ENCODE peak calls at places on chromosomes 13 and 19, in six cellular contexts. One of them, this sample, is unnamed.

GRCh38 chr19:30755581-30755980 is 383.4 kb downstream of the ZNF536 start:
- DNase-seq in mucosa of descending colon: no peak
- DNase-seq in tibial artery: no peak
- DNase-seq in CD4-positive, CD25-positive, alpha-beta regulatory T cell: no peak
- DNase-seq in CD8-positive, alpha-beta memory T cell: no peak
- DNase-seq in Peyer's patch: no peak
- DNase-seq in this sample: no peak

GRCh38 chr19:36258028-36258875 is 43.3 kb downstream of the ZNF146 start:
- DNase-seq in mucosa of descending colon: no peak
- DNase-seq in tibial artery: no peak
- DNase-seq in CD4-positive, CD25-positive, alpha-beta regulatory T cell: no peak
- DNase-seq in CD8-positive, alpha-beta memory T cell: no peak
- DNase-seq in Peyer's patch: no peak
- DNase-seq in this sample: no peak

GRCh38 chr13:95676100-95676774 is 702 bp upstream of the DNAJC3 start:
- DNase-seq in mucosa of descending colon: peak; percentile 40
- DNase-seq in tibial artery: no peak
- DNase-seq in CD4-positive, CD25-positive, alpha-beta regulatory T cell: peak; percentile 47
- DNase-seq in CD8-positive, alpha-beta memory T cell: peak; percentile 27
- DNase-seq in Peyer's patch: no peak
- DNase-seq in this sample: peak; percentile 25

GRCh38 chr13:68588623-68589022 is 1358.5 kb upstream of the PCDH9 start:
- DNase-seq in mucosa of descending colon: no peak
- DNase-seq in tibial artery: no peak
- DNase-seq in CD4-positive, CD25-positive, alpha-beta regulatory T cell: no peak
- DNase-seq in CD8-positive, alpha-beta memory T cell: no peak
- DNase-seq in Peyer's patch: no peak
- DNase-seq in this sample: no peak

GRCh38 chr13:67620665-67621064 is 390.5 kb upstream of the PCDH9 start:
- DNase-seq in mucosa of descending colon: no peak
- DNase-seq in tibial artery: no peak
- DNase-seq in CD4-positive, CD25-positive, alpha-beta regulatory T cell: no peak
- DNase-seq in CD8-positive, alpha-beta memory T cell: no peak
- DNase-seq in Peyer's patch: no peak
- DNase-seq in this sample: no peak

GRCh38 chr19:58021541-58022282 is 12.1 kb upstream of the ZSCAN1 start:
- DNase-seq in mucosa of descending colon: no peak
- DNase-seq in tibial artery: peak; percentile 50
- DNase-seq in CD4-positive, CD25-positive, alpha-beta regulatory T cell: peak; percentile 58
- DNase-seq in CD8-positive, alpha-beta memory T cell: peak; percentile 49
- DNase-seq in Peyer's patch: no peak
- DNase-seq in this sample: peak; percentile 87

GRCh38 chr19:31633014-31633413 is 283.8 kb upstream of the TSHZ3 start:
- DNase-seq in mucosa of descending colon: no peak
- DNase-seq in tibial artery: no peak
- DNase-seq in CD4-positive, CD25-positive, alpha-beta regulatory T cell: no peak
- DNase-seq in CD8-positive, alpha-beta memory T cell: no peak
- DNase-seq in Peyer's patch: no peak
- DNase-seq in this sample: no peak

GRCh38 chr13:102598061-102598460 is 1.3 kb downstream of the TPP2 start:
- DNase-seq in mucosa of descending colon: no peak
- DNase-seq in tibial artery: no peak
- DNase-seq in CD4-positive, CD25-positive, alpha-beta regulatory T cell: no peak
- DNase-seq in CD8-positive, alpha-beta memory T cell: no peak
- DNase-seq in Peyer's patch: no peak
- DNase-seq in this sample: no peak

GRCh38 chr13:112928958-112929777 is 39.8 kb upstream of the MCF2L start:
- DNase-seq in mucosa of descending colon: peak; percentile 72
- DNase-seq in tibial artery: no peak
- DNase-seq in CD4-positive, CD25-positive, alpha-beta regulatory T cell: no peak
- DNase-seq in CD8-positive, alpha-beta memory T cell: no peak
- DNase-seq in Peyer's patch: peak; percentile 80
- DNase-seq in this sample: no peak

GRCh38 chr13:93561553-93561952 is 334.9 kb downstream of the GPC6 start:
- DNase-seq in mucosa of descending colon: no peak
- DNase-seq in tibial artery: no peak
- DNase-seq in CD4-positive, CD25-positive, alpha-beta regulatory T cell: no peak
- DNase-seq in CD8-positive, alpha-beta memory T cell: no peak
- DNase-seq in Peyer's patch: no peak
- DNase-seq in this sample: peak; percentile 37

GRCh38 chr13:45658586-45659235 is 43.2 kb upstream of the ERICH6B start:
- DNase-seq in mucosa of descending colon: no peak
- DNase-seq in tibial artery: no peak
- DNase-seq in CD4-positive, CD25-positive, alpha-beta regulatory T cell: no peak
- DNase-seq in CD8-positive, alpha-beta memory T cell: no peak
- DNase-seq in Peyer's patch: no peak
- DNase-seq in this sample: no peak

GRCh38 chr13:97434417-97435296 is 688 bp downstream of the RAP2A start:
- DNase-seq in mucosa of descending colon: peak; percentile 71
- DNase-seq in tibial artery: peak; percentile 52
- DNase-seq in CD4-positive, CD25-positive, alpha-beta regulatory T cell: peak; percentile 50
- DNase-seq in CD8-positive, alpha-beta memory T cell: peak; percentile 41
- DNase-seq in Peyer's patch: peak; percentile 72
- DNase-seq in this sample: no peak

GRCh38 chr13:33637978-33638743 is 179.8 kb upstream of the RFC3 start:
- DNase-seq in mucosa of descending colon: no peak
- DNase-seq in tibial artery: no peak
- DNase-seq in CD4-positive, CD25-positive, alpha-beta regulatory T cell: no peak
- DNase-seq in CD8-positive, alpha-beta memory T cell: no peak
- DNase-seq in Peyer's patch: no peak
- DNase-seq in this sample: no peak

GRCh38 chr19:49718511-49718910 is 27.6 kb downstream of the CPT1C start:
- DNase-seq in mucosa of descending colon: no peak
- DNase-seq in tibial artery: no peak
- DNase-seq in CD4-positive, CD25-positive, alpha-beta regulatory T cell: no peak
- DNase-seq in CD8-positive, alpha-beta memory T cell: no peak
- DNase-seq in Peyer's patch: no peak
- DNase-seq in this sample: no peak

GRCh38 chr19:47107201-47107952 is 6.2 kb downstream of the ZC3H4 start:
- DNase-seq in mucosa of descending colon: no peak
- DNase-seq in tibial artery: no peak
- DNase-seq in CD4-positive, CD25-positive, alpha-beta regulatory T cell: peak; percentile 68
- DNase-seq in CD8-positive, alpha-beta memory T cell: peak; percentile 45
- DNase-seq in Peyer's patch: no peak
- DNase-seq in this sample: no peak

GRCh38 chr19:49802836-49803528 is 10.1 kb downstream of the FUZ start:
- DNase-seq in mucosa of descending colon: no peak
- DNase-seq in tibial artery: no peak
- DNase-seq in CD4-positive, CD25-positive, alpha-beta regulatory T cell: no peak
- DNase-seq in CD8-positive, alpha-beta memory T cell: no peak
- DNase-seq in Peyer's patch: no peak
- DNase-seq in this sample: no peak

GRCh38 chr13:33787051-33787591 is 30.8 kb upstream of the RFC3 start:
- DNase-seq in mucosa of descending colon: no peak
- DNase-seq in tibial artery: no peak
- DNase-seq in CD4-positive, CD25-positive, alpha-beta regulatory T cell: peak; percentile 25
- DNase-seq in CD8-positive, alpha-beta memory T cell: peak; percentile 36
- DNase-seq in Peyer's patch: no peak
- DNase-seq in this sample: no peak

GRCh38 chr19:3983936-3984583 is 1.2 kb downstream of the EEF2 start:
- DNase-seq in mucosa of descending colon: peak; percentile 76
- DNase-seq in tibial artery: no peak
- DNase-seq in CD4-positive, CD25-positive, alpha-beta regulatory T cell: peak; percentile 9
- DNase-seq in CD8-positive, alpha-beta memory T cell: no peak
- DNase-seq in Peyer's patch: peak; percentile 85
- DNase-seq in this sample: no peak

GRCh38 chr19:51337861-51338562 is 3.9 kb downstream of the VSIG10L start:
- DNase-seq in mucosa of descending colon: peak; percentile 34
- DNase-seq in tibial artery: no peak
- DNase-seq in CD4-positive, CD25-positive, alpha-beta regulatory T cell: no peak
- DNase-seq in CD8-positive, alpha-beta memory T cell: no peak
- DNase-seq in Peyer's patch: no peak
- DNase-seq in this sample: no peak

GRCh38 chr19:53849237-53849676 is 18.4 kb upstream of the MYADM start:
- DNase-seq in mucosa of descending colon: no peak
- DNase-seq in tibial artery: no peak
- DNase-seq in CD4-positive, CD25-positive, alpha-beta regulatory T cell: no peak
- DNase-seq in CD8-positive, alpha-beta memory T cell: no peak
- DNase-seq in Peyer's patch: no peak
- DNase-seq in this sample: no peak

GRCh38 chr13:20160346-20161274 is at the start of gene GJA3:
- DNase-seq in mucosa of descending colon: peak; percentile 53
- DNase-seq in tibial artery: no peak
- DNase-seq in CD4-positive, CD25-positive, alpha-beta regulatory T cell: peak; percentile 33
- DNase-seq in CD8-positive, alpha-beta memory T cell: peak; percentile 54
- DNase-seq in Peyer's patch: no peak
- DNase-seq in this sample: no peak

GRCh38 chr19:49423278-49423984 is at the start of gene PTH2:
- DNase-seq in mucosa of descending colon: no peak
- DNase-seq in tibial artery: no peak
- DNase-seq in CD4-positive, CD25-positive, alpha-beta regulatory T cell: no peak
- DNase-seq in CD8-positive, alpha-beta memory T cell: no peak
- DNase-seq in Peyer's patch: no peak
- DNase-seq in this sample: no peak

GRCh38 chr13:55652657-55653056 is 1488.1 kb upstream of the PRR20A start:
- DNase-seq in mucosa of descending colon: no peak
- DNase-seq in tibial artery: no peak
- DNase-seq in CD4-positive, CD25-positive, alpha-beta regulatory T cell: no peak
- DNase-seq in CD8-positive, alpha-beta memory T cell: no peak
- DNase-seq in Peyer's patch: no peak
- DNase-seq in this sample: no peak

GRCh38 chr19:58227964-58228583 is 640 bp upstream of the ZNF544 start:
- DNase-seq in mucosa of descending colon: no peak
- DNase-seq in tibial artery: no peak
- DNase-seq in CD4-positive, CD25-positive, alpha-beta regulatory T cell: no peak
- DNase-seq in CD8-positive, alpha-beta memory T cell: no peak
- DNase-seq in Peyer's patch: no peak
- DNase-seq in this sample: no peak

GRCh38 chr19:52778811-52779210 is 7.8 kb downstream of the ZNF600 start:
- DNase-seq in mucosa of descending colon: no peak
- DNase-seq in tibial artery: no peak
- DNase-seq in CD4-positive, CD25-positive, alpha-beta regulatory T cell: no peak
- DNase-seq in CD8-positive, alpha-beta memory T cell: peak; percentile 49
- DNase-seq in Peyer's patch: no peak
- DNase-seq in this sample: no peak

GRCh38 chr19:4241824-4242430 is 5.0 kb upstream of the YJU2 start:
- DNase-seq in mucosa of descending colon: no peak
- DNase-seq in tibial artery: no peak
- DNase-seq in CD4-positive, CD25-positive, alpha-beta regulatory T cell: no peak
- DNase-seq in CD8-positive, alpha-beta memory T cell: no peak
- DNase-seq in Peyer's patch: no peak
- DNase-seq in this sample: no peak

GRCh38 chr19:41993612-41994483 is at the start of gene ATP1A3:
- DNase-seq in mucosa of descending colon: peak; percentile 68
- DNase-seq in tibial artery: no peak
- DNase-seq in CD4-positive, CD25-positive, alpha-beta regulatory T cell: peak; percentile 63
- DNase-seq in CD8-positive, alpha-beta memory T cell: peak; percentile 61
- DNase-seq in Peyer's patch: peak; percentile 63
- DNase-seq in this sample: no peak

GRCh38 chr19:54448037-54448773 is 794 bp upstream of the LENG8 start:
- DNase-seq in mucosa of descending colon: peak; percentile 70
- DNase-seq in tibial artery: peak; percentile 61
- DNase-seq in CD4-positive, CD25-positive, alpha-beta regulatory T cell: no peak
- DNase-seq in CD8-positive, alpha-beta memory T cell: no peak
- DNase-seq in Peyer's patch: peak; percentile 77
- DNase-seq in this sample: no peak

GRCh38 chr13:41418027-41418426 is 39.3 kb upstream of the RGCC start:
- DNase-seq in mucosa of descending colon: no peak
- DNase-seq in tibial artery: no peak
- DNase-seq in CD4-positive, CD25-positive, alpha-beta regulatory T cell: no peak
- DNase-seq in CD8-positive, alpha-beta memory T cell: no peak
- DNase-seq in Peyer's patch: no peak
- DNase-seq in this sample: no peak

GRCh38 chr13:27997904-27998522 is 9.5 kb upstream of the URAD start:
- DNase-seq in mucosa of descending colon: peak; percentile 70
- DNase-seq in tibial artery: no peak
- DNase-seq in CD4-positive, CD25-positive, alpha-beta regulatory T cell: peak; percentile 7
- DNase-seq in CD8-positive, alpha-beta memory T cell: no peak
- DNase-seq in Peyer's patch: no peak
- DNase-seq in this sample: no peak

GRCh38 chr19:34181111-34181864 is 9.0 kb downstream of the LSM14A start:
- DNase-seq in mucosa of descending colon: no peak
- DNase-seq in tibial artery: no peak
- DNase-seq in CD4-positive, CD25-positive, alpha-beta regulatory T cell: no peak
- DNase-seq in CD8-positive, alpha-beta memory T cell: no peak
- DNase-seq in Peyer's patch: no peak
- DNase-seq in this sample: no peak
- H3K4me1 ChIP-seq in mucosa of descending colon: peaks cover 41% of the 10 kb centered on the region
- H3K4me1 ChIP-seq in tibial artery: peaks cover 69% of the 10 kb centered on the region
- H3K4me1 ChIP-seq in CD4-positive, CD25-positive, alpha-beta regulatory T cell: peaks cover 89% of the 10 kb centered on the region
- H3K4me1 ChIP-seq in CD8-positive, alpha-beta memory T cell: peaks cover 95% of the 10 kb centered on the region
- H3K4me1 ChIP-seq in Peyer's patch: peaks cover 3% of the 10 kb centered on the region
- H3K4me1 ChIP-seq in this sample: peaks cover 3% of the 10 kb centered on the region

GRCh38 chr13:75986818-75987217 is 350.7 kb downstream of the LMO7 start:
- DNase-seq in mucosa of descending colon: no peak
- DNase-seq in tibial artery: no peak
- DNase-seq in CD4-positive, CD25-positive, alpha-beta regulatory T cell: no peak
- DNase-seq in CD8-positive, alpha-beta memory T cell: no peak
- DNase-seq in Peyer's patch: no peak
- DNase-seq in this sample: no peak
- H3K4me1 ChIP-seq in mucosa of descending colon: no peaks in the 10 kb centered on the region
- H3K4me1 ChIP-seq in tibial artery: no peaks in the 10 kb centered on the region
- H3K4me1 ChIP-seq in CD4-positive, CD25-positive, alpha-beta regulatory T cell: no peaks in the 10 kb centered on the region
- H3K4me1 ChIP-seq in CD8-positive, alpha-beta memory T cell: no peaks in the 10 kb centered on the region
- H3K4me1 ChIP-seq in Peyer's patch: no peaks in the 10 kb centered on the region
- H3K4me1 ChIP-seq in this sample: no peaks in the 10 kb centered on the region

GRCh38 chr19:13042443-13043130 is 47.3 kb downstream of the NFIX start:
- DNase-seq in mucosa of descending colon: no peak
- DNase-seq in tibial artery: no peak
- DNase-seq in CD4-positive, CD25-positive, alpha-beta regulatory T cell: no peak
- DNase-seq in CD8-positive, alpha-beta memory T cell: no peak
- DNase-seq in Peyer's patch: no peak
- DNase-seq in this sample: no peak
- H3K4me1 ChIP-seq in mucosa of descending colon: no peaks in the 10 kb centered on the region
- H3K4me1 ChIP-seq in tibial artery: peaks cover 95% of the 10 kb centered on the region
- H3K4me1 ChIP-seq in CD4-positive, CD25-positive, alpha-beta regulatory T cell: no peaks in the 10 kb centered on the region
- H3K4me1 ChIP-seq in CD8-positive, alpha-beta memory T cell: peaks cover 31% of the 10 kb centered on the region
- H3K4me1 ChIP-seq in Peyer's patch: no peaks in the 10 kb centered on the region
- H3K4me1 ChIP-seq in this sample: no peaks in the 10 kb centered on the region

GRCh38 chr13:35597451-35597850 is 121.0 kb upstream of the MAB21L1 start:
- DNase-seq in mucosa of descending colon: no peak
- DNase-seq in tibial artery: no peak
- DNase-seq in CD4-positive, CD25-positive, alpha-beta regulatory T cell: no peak
- DNase-seq in CD8-positive, alpha-beta memory T cell: no peak
- DNase-seq in Peyer's patch: no peak
- DNase-seq in this sample: no peak

GRCh38 chr13:35592457-35592856 is 116.0 kb upstream of the MAB21L1 start:
- DNase-seq in mucosa of descending colon: no peak
- DNase-seq in tibial artery: no peak
- DNase-seq in CD4-positive, CD25-positive, alpha-beta regulatory T cell: no peak
- DNase-seq in CD8-positive, alpha-beta memory T cell: no peak
- DNase-seq in Peyer's patch: no peak
- DNase-seq in this sample: no peak

GRCh38 chr13:35596299-35596698 is 119.8 kb upstream of the MAB21L1 start:
- DNase-seq in mucosa of descending colon: no peak
- DNase-seq in tibial artery: no peak
- DNase-seq in CD4-positive, CD25-positive, alpha-beta regulatory T cell: no peak
- DNase-seq in CD8-positive, alpha-beta memory T cell: no peak
- DNase-seq in Peyer's patch: no peak
- DNase-seq in this sample: no peak

GRCh38 chr13:35598233-35598632 is 121.7 kb upstream of the MAB21L1 start:
- DNase-seq in mucosa of descending colon: no peak
- DNase-seq in tibial artery: no peak
- DNase-seq in CD4-positive, CD25-positive, alpha-beta regulatory T cell: no peak
- DNase-seq in CD8-positive, alpha-beta memory T cell: no peak
- DNase-seq in Peyer's patch: no peak
- DNase-seq in this sample: no peak

GRCh38 chr13:35594096-35594495 is 117.6 kb upstream of the MAB21L1 start:
- DNase-seq in mucosa of descending colon: no peak
- DNase-seq in tibial artery: no peak
- DNase-seq in CD4-positive, CD25-positive, alpha-beta regulatory T cell: no peak
- DNase-seq in CD8-positive, alpha-beta memory T cell: no peak
- DNase-seq in Peyer's patch: no peak
- DNase-seq in this sample: no peak
- H3K4me1 ChIP-seq in mucosa of descending colon: no peaks in the 10 kb centered on the region
- H3K4me1 ChIP-seq in tibial artery: peaks cover under 1% of the 10 kb centered on the region
- H3K4me1 ChIP-seq in CD4-positive, CD25-positive, alpha-beta regulatory T cell: no peaks in the 10 kb centered on the region
- H3K4me1 ChIP-seq in CD8-positive, alpha-beta memory T cell: no peaks in the 10 kb centered on the region
- H3K4me1 ChIP-seq in Peyer's patch: no peaks in the 10 kb centered on the region
- H3K4me1 ChIP-seq in this sample: no peaks in the 10 kb centered on the region